ENCODE peak calls at places on chromosome 22, in four cellular contexts. One of them, this sample, is unnamed.
A peak's percentile ranks its signal among the peaks of the same experiment; 100 is the strongest.

GRCh38 chr22:44450503-44450902 is 47.5 kb downstream of the RTL6 start:
- DNase-seq in endothelial cell of umbilical vein: no peak
- DNase-seq in IMR-90: no peak
- DNase-seq in GM23248: no peak
- DNase-seq in this sample: no peak

GRCh38 chr22:24244144-24244787 is 616 bp downstream of the GGT5 start:
- DNase-seq in GM23248: peak; percentile 28
- DNase-seq in endothelial cell of umbilical vein: peak; percentile 56
- DNase-seq in IMR-90: peak; percentile 52
- DNase-seq in this sample: peak; percentile 35

GRCh38 chr22:45934659-45935341 is 42.2 kb downstream of the WNT7B start:
- DNase-seq in endothelial cell of umbilical vein: no peak
- DNase-seq in IMR-90: peak; percentile 91
- DNase-seq in GM23248: peak; percentile 96
- DNase-seq in this sample: no peak

GRCh38 chr22:44882226-44882905 is 127.4 kb downstream of the PHF21B start:
- DNase-seq in endothelial cell of umbilical vein: no peak
- DNase-seq in IMR-90: no peak
- DNase-seq in GM23248: no peak
- DNase-seq in this sample: no peak

GRCh38 chr22:47818496-47818895 is 1056.0 kb downstream of the TBC1D22A start:
- DNase-seq in GM23248: no peak
- DNase-seq in IMR-90: no peak
- DNase-seq in endothelial cell of umbilical vein: no peak
- DNase-seq in this sample: no peak

GRCh38 chr22:38177926-38178604 is 3.6 kb downstream of the PLA2G6 start:
- DNase-seq in GM23248: peak; percentile 87
- DNase-seq in endothelial cell of umbilical vein: peak; percentile 90
- DNase-seq in IMR-90: peak; percentile 89
- DNase-seq in this sample: no peak

GRCh38 chr22:27124336-27125023 is 467.1 kb downstream of the MIAT start:
- DNase-seq in GM23248: peak; percentile 45
- DNase-seq in IMR-90: no peak
- DNase-seq in endothelial cell of umbilical vein: no peak
- DNase-seq in this sample: peak; percentile 72

GRCh38 chr22:27416553-27417427 is 384.8 kb downstream of the MN1 start:
- DNase-seq in endothelial cell of umbilical vein: peak; percentile 68
- DNase-seq in GM23248: peak; percentile 90
- DNase-seq in IMR-90: peak; percentile 88
- DNase-seq in this sample: no peak

GRCh38 chr22:36386900-36387663 is 685 bp downstream of the MYH9 start:
- DNase-seq in endothelial cell of umbilical vein: peak; percentile 30
- DNase-seq in GM23248: peak; percentile 81
- DNase-seq in IMR-90: no peak
- DNase-seq in this sample: peak; percentile 89

GRCh38 chr22:33747576-33748180 is 172.6 kb downstream of the LARGE1 start:
- DNase-seq in IMR-90: no peak
- DNase-seq in GM23248: no peak
- DNase-seq in endothelial cell of umbilical vein: no peak
- DNase-seq in this sample: peak; percentile 60

GRCh38 chr22:30968015-30968923 is at the start of gene MORC2:
- DNase-seq in GM23248: no peak
- DNase-seq in IMR-90: peak; percentile 15
- DNase-seq in endothelial cell of umbilical vein: no peak
- DNase-seq in this sample: no peak

GRCh38 chr22:43345761-43346261 is 2.6 kb upstream of the SCUBE1 start:
- DNase-seq in GM23248: peak; percentile 15
- DNase-seq in endothelial cell of umbilical vein: no peak
- DNase-seq in IMR-90: no peak
- DNase-seq in this sample: no peak

GRCh38 chr22:45302047-45302446 is 7.7 kb upstream of the FAM118A start:
- DNase-seq in IMR-90: peak; percentile 88
- DNase-seq in GM23248: peak; percentile 95
- DNase-seq in endothelial cell of umbilical vein: peak; percentile 16
- DNase-seq in this sample: no peak

GRCh38 chr22:45254789-45255261 is 14.1 kb upstream of the KIAA0930 start:
- DNase-seq in IMR-90: no peak
- DNase-seq in endothelial cell of umbilical vein: no peak
- DNase-seq in GM23248: no peak
- DNase-seq in this sample: no peak

GRCh38 chr22:37911697-37912096 is 5.6 kb downstream of the MICALL1 start:
- DNase-seq in GM23248: no peak
- DNase-seq in IMR-90: no peak
- DNase-seq in endothelial cell of umbilical vein: no peak
- DNase-seq in this sample: no peak

GRCh38 chr22:42591987-42592386 is 22.7 kb downstream of the POLDIP3 start:
- DNase-seq in IMR-90: no peak
- DNase-seq in endothelial cell of umbilical vein: no peak
- DNase-seq in GM23248: no peak
- DNase-seq in this sample: no peak

GRCh38 chr22:24871611-24872205 is 65.7 kb downstream of the SGSM1 start:
- DNase-seq in GM23248: no peak
- DNase-seq in endothelial cell of umbilical vein: no peak
- DNase-seq in IMR-90: no peak
- DNase-seq in this sample: no peak

GRCh38 chr22:32793604-32794003 is 7.9 kb upstream of the TIMP3 start:
- DNase-seq in endothelial cell of umbilical vein: no peak
- DNase-seq in IMR-90: no peak
- DNase-seq in GM23248: no peak
- DNase-seq in this sample: no peak

GRCh38 chr22:47848384-47848920 is 1086.0 kb downstream of the TBC1D22A start:
- DNase-seq in GM23248: no peak
- DNase-seq in endothelial cell of umbilical vein: no peak
- DNase-seq in IMR-90: no peak
- DNase-seq in this sample: no peak

GRCh38 chr22:33918676-33919590 is 1.3 kb downstream of the LARGE1 start:
- DNase-seq in GM23248: peak; percentile 55
- DNase-seq in IMR-90: peak; percentile 45
- DNase-seq in endothelial cell of umbilical vein: no peak
- DNase-seq in this sample: no peak

GRCh38 chr22:26713823-26714449 is 56.5 kb downstream of the MIAT start:
- DNase-seq in endothelial cell of umbilical vein: peak; percentile 65
- DNase-seq in IMR-90: no peak
- DNase-seq in GM23248: peak; percentile 96
- DNase-seq in this sample: no peak

GRCh38 chr22:49968831-49969661 is 8.5 kb downstream of the PIM3 start:
- DNase-seq in GM23248: no peak
- DNase-seq in endothelial cell of umbilical vein: no peak
- DNase-seq in IMR-90: no peak
- DNase-seq in this sample: no peak

GRCh38 chr22:28329582-28330073 is 350.0 kb downstream of the TTC28 start:
- DNase-seq in GM23248: peak; percentile 84
- DNase-seq in IMR-90: peak; percentile 26
- DNase-seq in endothelial cell of umbilical vein: peak; percentile 6
- DNase-seq in this sample: no peak

GRCh38 chr22:39408173-39408572 is 8.6 kb downstream of the TAB1 start:
- DNase-seq in GM23248: peak; percentile 57
- DNase-seq in endothelial cell of umbilical vein: no peak
- DNase-seq in IMR-90: no peak
- DNase-seq in this sample: no peak

GRCh38 chr22:46757104-46757503 is 5.3 kb upstream of the TBC1D22A start:
- DNase-seq in endothelial cell of umbilical vein: no peak
- DNase-seq in IMR-90: no peak
- DNase-seq in GM23248: no peak
- DNase-seq in this sample: no peak

DNA sequence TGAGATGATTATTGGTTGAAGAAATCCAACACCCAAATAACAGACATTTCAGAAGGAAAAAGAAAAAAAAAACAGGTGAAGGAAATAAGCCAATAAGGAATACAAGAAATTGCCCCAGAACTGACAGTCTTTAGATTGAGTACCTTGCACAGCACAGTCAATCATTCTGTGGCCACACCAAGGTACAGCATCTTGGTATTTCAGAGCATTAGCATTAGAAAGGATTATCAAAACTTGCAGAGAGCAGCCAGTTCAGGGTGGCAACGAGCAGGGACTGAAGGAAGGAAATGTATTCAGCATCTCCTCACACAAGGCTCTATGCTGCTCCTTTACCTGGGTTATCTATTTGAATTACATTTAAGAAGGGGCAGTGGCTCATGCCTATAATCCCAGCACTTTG is 2.1 kb downstream of the ADA2 start:
- DNase-seq in IMR-90: no peak
- DNase-seq in GM23248: no peak
- DNase-seq in endothelial cell of umbilical vein: no peak
- DNase-seq in this sample: peak; percentile 79
- H3K4me2 ChIP-seq in IMR-90: no peak overlapping the region
- H3K4me2 ChIP-seq in GM23248: no peak overlapping the region
- H3K4me2 ChIP-seq in endothelial cell of umbilical vein: no peak overlapping the region
- H3K4me2 ChIP-seq in this sample: peak overlapping the region; percentile 86

GRCh38 chr22:35051791-35052190 is 14.2 kb upstream of the ISX start:
- DNase-seq in endothelial cell of umbilical vein: no peak
- DNase-seq in IMR-90: no peak
- DNase-seq in GM23248: no peak
- DNase-seq in this sample: no peak

GRCh38 chr22:35053060-35053835 is 12.7 kb upstream of the ISX start:
- DNase-seq in endothelial cell of umbilical vein: no peak
- DNase-seq in IMR-90: no peak
- DNase-seq in GM23248: no peak
- DNase-seq in this sample: no peak

GRCh38 chr22:35054064-35054463 is 11.9 kb upstream of the ISX start:
- DNase-seq in IMR-90: no peak
- DNase-seq in endothelial cell of umbilical vein: no peak
- DNase-seq in GM23248: no peak
- DNase-seq in this sample: no peak

GRCh38 chr22:35046744-35047462 is 19.1 kb upstream of the ISX start:
- DNase-seq in IMR-90: no peak
- DNase-seq in GM23248: no peak
- DNase-seq in endothelial cell of umbilical vein: no peak
- DNase-seq in this sample: peak; percentile 38

GRCh38 chr22:35051034-35051535 is 14.9 kb upstream of the ISX start:
- DNase-seq in IMR-90: no peak
- DNase-seq in endothelial cell of umbilical vein: no peak
- DNase-seq in GM23248: no peak
- DNase-seq in this sample: no peak
- H3K4me2 ChIP-seq in IMR-90: no peak overlapping the region
- H3K4me2 ChIP-seq in endothelial cell of umbilical vein: no peak overlapping the region
- H3K4me2 ChIP-seq in GM23248: no peak overlapping the region
- H3K4me2 ChIP-seq in this sample: no peak overlapping the region

GRCh38 chr22:17348464-17349103 is 20.7 kb upstream of the CECR2 start:
- DNase-seq in endothelial cell of umbilical vein: no peak
- DNase-seq in IMR-90: no peak
- DNase-seq in GM23248: no peak
- DNase-seq in this sample: peak; percentile 43
- H3K4me2 ChIP-seq in endothelial cell of umbilical vein: no peak overlapping the region
- H3K4me2 ChIP-seq in IMR-90: no peak overlapping the region
- H3K4me2 ChIP-seq in GM23248: no peak overlapping the region
- H3K4me2 ChIP-seq in this sample: peak overlapping the region; percentile 55

DNA sequence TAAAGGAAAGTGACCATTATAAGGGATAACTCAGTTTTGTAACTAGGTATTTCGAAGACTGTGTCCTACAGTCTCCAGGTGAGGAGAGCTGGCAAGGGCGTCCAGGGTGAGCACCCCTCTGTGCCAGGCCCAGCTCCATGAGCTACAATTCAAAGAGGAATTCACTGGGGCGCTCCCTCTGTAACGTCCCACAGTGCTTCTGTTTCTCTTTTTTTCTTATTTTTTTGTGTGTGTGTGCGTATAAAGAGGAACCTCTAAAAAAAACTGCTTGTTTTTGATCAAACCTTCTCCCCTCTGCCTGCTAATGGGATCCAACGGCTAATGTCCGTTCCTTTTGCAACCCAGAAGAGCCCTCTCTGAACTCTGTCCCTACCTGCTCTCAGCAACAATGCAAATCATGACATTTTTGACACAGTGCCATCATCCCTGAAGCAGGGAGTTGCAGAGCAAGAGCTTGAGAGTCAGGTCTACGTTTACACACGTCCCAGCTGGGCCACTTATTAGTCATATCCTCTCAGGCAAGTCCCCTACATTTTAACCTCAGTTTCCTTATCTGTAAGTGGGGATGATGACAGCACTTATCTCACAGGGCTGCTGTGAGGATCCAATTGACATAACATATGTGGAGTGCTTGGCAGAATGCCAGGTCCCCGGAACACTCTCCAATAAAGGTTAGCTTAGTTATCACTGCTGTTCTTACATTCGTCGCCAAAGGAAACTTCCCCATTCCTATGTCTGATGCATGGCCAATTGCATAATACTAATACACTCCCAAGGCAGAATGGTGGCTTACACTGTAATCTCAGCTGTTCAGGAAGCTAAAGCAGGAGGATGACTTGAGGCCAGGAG is 16.9 kb downstream of the ASCC2 start:
- DNase-seq in GM23248: peak; percentile 83
- DNase-seq in endothelial cell of umbilical vein: peak; percentile 84
- DNase-seq in IMR-90: peak; percentile 98
- DNase-seq in this sample: peak; percentile 65
- H3K4me2 ChIP-seq in GM23248: no peak overlapping the region
- H3K4me2 ChIP-seq in endothelial cell of umbilical vein: no peak overlapping the region
- H3K4me2 ChIP-seq in IMR-90: no peak overlapping the region
- H3K4me2 ChIP-seq in this sample: no peak overlapping the region

GRCh38 chr22:19888131-19888746 is 33.6 kb upstream of the GNB1L start:
- DNase-seq in IMR-90: no peak
- DNase-seq in GM23248: no peak
- DNase-seq in endothelial cell of umbilical vein: no peak
- DNase-seq in this sample: no peak

GRCh38 chr22:19892249-19892879 is 37.7 kb upstream of the GNB1L start:
- DNase-seq in GM23248: no peak
- DNase-seq in IMR-90: peak; percentile 53
- DNase-seq in endothelial cell of umbilical vein: peak; percentile 79
- DNase-seq in this sample: no peak

GRCh38 chr22:19890502-19891349 is 36.1 kb upstream of the GNB1L start:
- DNase-seq in IMR-90: no peak
- DNase-seq in endothelial cell of umbilical vein: peak; percentile 61
- DNase-seq in GM23248: no peak
- DNase-seq in this sample: no peak

GRCh38 chr22:19891350-19892248 is 36.9 kb upstream of the GNB1L start:
- DNase-seq in IMR-90: peak; percentile 89
- DNase-seq in endothelial cell of umbilical vein: peak; percentile 90
- DNase-seq in GM23248: peak; percentile 92
- DNase-seq in this sample: peak; percentile 84

GRCh38 chr22:19889951-19890350 is 35.3 kb upstream of the GNB1L start:
- DNase-seq in GM23248: no peak
- DNase-seq in IMR-90: no peak
- DNase-seq in endothelial cell of umbilical vein: no peak
- DNase-seq in this sample: no peak
- H3K4me2 ChIP-seq in GM23248: no peak overlapping the region
- H3K4me2 ChIP-seq in IMR-90: no peak overlapping the region
- H3K4me2 ChIP-seq in endothelial cell of umbilical vein: no peak overlapping the region
- H3K4me2 ChIP-seq in this sample: no peak overlapping the region

This sample was measured in Karpas-422.